ENCODE peak calls at places on chromosome 4, in eight cellular contexts. D, Z, T, B, V, F, P and Y are unnamed samples.

GRCh38 chr4:960736-961650 is 12.4 kb downstream of the DGKQ start:
- DNase-seq in D (no peak), P (no peak), Z (no peak), V (no peak), F (no peak), B (no peak), T (no peak), Y (no peak)

GRCh38 chr4:73573794-73574528 is 46.3 kb downstream of the RASSF6 start:
- DNase-seq in Z (peak; percentile 64), V (peak; percentile 82), B (peak; percentile 79), F (peak; percentile 43), D (no peak), P (peak; percentile 66), T (peak; percentile 70), Y (peak; percentile 51)

GRCh38 chr4:114481856-114482255 is 116.8 kb upstream of the UGT8 start:
- DNase-seq in B (no peak), P (no peak), V (no peak), T (no peak), F (peak; percentile 2), D (no peak), Z (no peak), Y (no peak)

GRCh38 chr4:139834210-139834609 is 168.6 kb downstream of the MGST2 start:
- DNase-seq in P (no peak), T (no peak), B (peak; percentile 30), F (no peak), Z (no peak), V (no peak), D (no peak), Y (no peak)

GRCh38 chr4:68079918-68080317 is 49.8 kb downstream of the TMPRSS11F start:
- DNase-seq in F (no peak), P (no peak), T (no peak), Z (no peak), V (no peak), B (no peak), D (no peak), Y (no peak)

GRCh38 chr4:82679531-82679930 is 117.7 kb upstream of the TMEM150C start:
- DNase-seq in F (no peak), D (no peak), T (no peak), Z (no peak), B (no peak), V (no peak), P (no peak), Y (no peak)

GRCh38 chr4:101229116-101229515 is 118.2 kb downstream of the PPP3CA start:
- DNase-seq in D (no peak), Z (peak; percentile 76), T (no peak), B (no peak), V (no peak), P (no peak), F (no peak), Y (no peak)

GRCh38 chr4:75908555-75908954 is 6.3 kb upstream of the PPEF2 start:
- DNase-seq in P (no peak), B (no peak), T (no peak), Z (peak; percentile 26), V (no peak), F (no peak), D (no peak), Y (peak; percentile 38)

GRCh38 chr4:4456816-4457578 is 70.1 kb downstream of the NSG1 start:
- DNase-seq in V (no peak), F (no peak), Z (peak; percentile 26), D (no peak), B (no peak), P (no peak), T (no peak), Y (no peak)

GRCh38 chr4:74062954-74063353 is 24.5 kb upstream of the CXCL3 start:
- DNase-seq in Z (no peak), V (no peak), D (no peak), P (no peak), B (no peak), T (no peak), F (no peak), Y (no peak)

GRCh38 chr4:94305468-94306225 is 37.0 kb downstream of the HPGDS start:
- DNase-seq in B (no peak), P (no peak), F (no peak), T (no peak), Z (peak; percentile 24), D (no peak), V (no peak), Y (no peak)

GRCh38 chr4:62797221-62797620 is 1597.1 kb downstream of the ADGRL3 start:
- DNase-seq in Z (no peak), B (no peak), V (no peak), P (no peak), D (no peak), F (no peak), T (no peak), Y (no peak)

GRCh38 chr4:185275501-185275900 is 66.1 kb downstream of the SNX25 start:
- DNase-seq in B (no peak), V (no peak), D (no peak), T (no peak), Z (peak; percentile 30), P (no peak), F (no peak), Y (no peak)

GRCh38 chr4:145541266-145541770 is 59.7 kb downstream of the SMAD1 start:
- DNase-seq in P (no peak), D (no peak), V (no peak), T (no peak), Z (no peak), B (peak; percentile 65), F (no peak), Y (no peak)

GRCh38 chr4:109912706-109913621 is at the start of gene EGF:
- DNase-seq in V (no peak), Z (peak; percentile 78), B (no peak), D (no peak), F (no peak), P (peak; percentile 31), T (no peak), Y (no peak)